ENCODE peak calls at places on chromosomes 11 and 22, in six cellular contexts. One of them, this sample, is unnamed.

GRCh38 chr11:96186806-96187205 is 156.2 kb downstream of the MAML2 start:
- DNase-seq in astrocyte of the cerebellum: no peak
- DNase-seq in GM20000: no peak
- DNase-seq in HCT116: no peak
- DNase-seq in fibroblast of villous mesenchyme: no peak
- DNase-seq in esophagus squamous epithelium: no peak
- DNase-seq in this sample: no peak

GRCh38 chr22:49861642-49862407 is 8.2 kb downstream of the ZBED4 start:
- DNase-seq in astrocyte of the cerebellum: no peak
- DNase-seq in GM20000: no peak
- DNase-seq in HCT116: no peak
- DNase-seq in fibroblast of villous mesenchyme: no peak
- DNase-seq in esophagus squamous epithelium: no peak
- DNase-seq in this sample: no peak

GRCh38 chr11:7603031-7603781 is 70.1 kb downstream of the CYB5R2 start:
- DNase-seq in astrocyte of the cerebellum: no peak
- DNase-seq in GM20000: no peak
- DNase-seq in HCT116: no peak
- DNase-seq in fibroblast of villous mesenchyme: no peak
- DNase-seq in esophagus squamous epithelium: no peak
- DNase-seq in this sample: no peak

GRCh38 chr11:116422556-116422955 is 350.2 kb downstream of the BUD13 start:
- DNase-seq in astrocyte of the cerebellum: no peak
- DNase-seq in GM20000: no peak
- DNase-seq in HCT116: no peak
- DNase-seq in fibroblast of villous mesenchyme: no peak
- DNase-seq in esophagus squamous epithelium: no peak
- DNase-seq in this sample: no peak

GRCh38 chr11:100769165-100769564 is 82.1 kb downstream of the ARHGAP42 start:
- DNase-seq in astrocyte of the cerebellum: no peak
- DNase-seq in GM20000: no peak
- DNase-seq in HCT116: no peak
- DNase-seq in fibroblast of villous mesenchyme: peak
- DNase-seq in esophagus squamous epithelium: no peak
- DNase-seq in this sample: no peak

GRCh38 chr11:102994101-102994500 is 38.6 kb upstream of the MMP13 start:
- DNase-seq in astrocyte of the cerebellum: no peak
- DNase-seq in GM20000: no peak
- DNase-seq in HCT116: peak
- DNase-seq in fibroblast of villous mesenchyme: no peak
- DNase-seq in esophagus squamous epithelium: no peak
- DNase-seq in this sample: no peak

GRCh38 chr22:36873614-36874308 is 13.0 kb downstream of the NCF4 start:
- DNase-seq in astrocyte of the cerebellum: peak
- DNase-seq in GM20000: peak
- DNase-seq in HCT116: peak
- DNase-seq in fibroblast of villous mesenchyme: peak
- DNase-seq in esophagus squamous epithelium: no peak
- DNase-seq in this sample: no peak

GRCh38 chr22:29479417-29480261 is at the start of gene NEFH:
- DNase-seq in astrocyte of the cerebellum: no peak
- DNase-seq in GM20000: no peak
- DNase-seq in HCT116: no peak
- DNase-seq in fibroblast of villous mesenchyme: no peak
- DNase-seq in esophagus squamous epithelium: no peak
- DNase-seq in this sample: peak

GRCh38 chr22:27991586-27992293 is 72.7 kb upstream of the PITPNB start:
- DNase-seq in astrocyte of the cerebellum: no peak
- DNase-seq in GM20000: no peak
- DNase-seq in HCT116: no peak
- DNase-seq in fibroblast of villous mesenchyme: no peak
- DNase-seq in esophagus squamous epithelium: no peak
- DNase-seq in this sample: no peak

GRCh38 chr11:73333626-73334199 is 25.6 kb downstream of the ARHGEF17 start:
- DNase-seq in astrocyte of the cerebellum: no peak
- DNase-seq in GM20000: no peak
- DNase-seq in HCT116: no peak
- DNase-seq in fibroblast of villous mesenchyme: no peak
- DNase-seq in esophagus squamous epithelium: no peak
- DNase-seq in this sample: no peak

GRCh38 chr11:73333173-73333572 is 25.1 kb downstream of the ARHGEF17 start:
- DNase-seq in astrocyte of the cerebellum: no peak
- DNase-seq in GM20000: no peak
- DNase-seq in HCT116: no peak
- DNase-seq in fibroblast of villous mesenchyme: no peak
- DNase-seq in esophagus squamous epithelium: no peak
- DNase-seq in this sample: no peak

GRCh38 chr11:73331138-73331916 is 23.3 kb downstream of the ARHGEF17 start:
- DNase-seq in astrocyte of the cerebellum: no peak
- DNase-seq in GM20000: no peak
- DNase-seq in HCT116: no peak
- DNase-seq in fibroblast of villous mesenchyme: peak
- DNase-seq in esophagus squamous epithelium: no peak
- DNase-seq in this sample: no peak

GRCh38 chr11:73327812-73328364 is 19.8 kb downstream of the ARHGEF17 start:
- DNase-seq in astrocyte of the cerebellum: no peak
- DNase-seq in GM20000: no peak
- DNase-seq in HCT116: no peak
- DNase-seq in fibroblast of villous mesenchyme: no peak
- DNase-seq in esophagus squamous epithelium: no peak
- DNase-seq in this sample: no peak

DNA sequence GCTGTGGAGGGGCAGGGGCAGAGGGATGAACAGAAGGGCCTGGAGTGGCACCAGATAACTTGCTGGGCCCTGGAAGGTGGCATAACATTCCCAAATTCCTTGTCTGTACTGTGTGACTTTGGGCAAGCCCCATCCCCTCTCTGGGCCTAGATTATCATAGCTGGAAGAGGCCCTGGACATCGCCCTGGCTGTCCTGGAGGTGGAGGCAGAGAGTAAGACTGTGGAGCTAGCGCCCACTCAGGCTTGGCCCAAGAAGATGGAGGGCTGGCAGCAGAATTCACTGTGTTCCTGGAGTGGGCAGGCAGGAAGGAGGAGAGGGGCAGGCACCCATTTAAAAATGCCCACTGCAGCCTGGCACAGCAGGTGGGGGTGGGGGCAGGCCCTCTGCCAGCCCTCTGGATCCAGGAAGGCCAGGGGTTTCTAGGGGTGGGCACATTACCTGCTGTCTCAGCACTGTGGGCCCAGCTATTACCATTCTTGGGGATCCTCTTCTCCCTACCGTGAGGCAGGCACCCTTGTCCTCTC is 22.6 kb downstream of the ARHGEF17 start:
- DNase-seq in astrocyte of the cerebellum: no peak
- DNase-seq in GM20000: no peak
- DNase-seq in HCT116: no peak
- DNase-seq in fibroblast of villous mesenchyme: peak
- DNase-seq in esophagus squamous epithelium: no peak
- DNase-seq in this sample: no peak
- TF ChIP-seq CTCF in astrocyte of the cerebellum: peak
- TF ChIP-seq CTCF in GM20000: no peak
- TF ChIP-seq CTCF in HCT116: peak
- TF ChIP-seq CTCF in fibroblast of villous mesenchyme: peak
- TF ChIP-seq CTCF in esophagus squamous epithelium: no peak
- TF ChIP-seq CTCF in this sample: no peak

DNA sequence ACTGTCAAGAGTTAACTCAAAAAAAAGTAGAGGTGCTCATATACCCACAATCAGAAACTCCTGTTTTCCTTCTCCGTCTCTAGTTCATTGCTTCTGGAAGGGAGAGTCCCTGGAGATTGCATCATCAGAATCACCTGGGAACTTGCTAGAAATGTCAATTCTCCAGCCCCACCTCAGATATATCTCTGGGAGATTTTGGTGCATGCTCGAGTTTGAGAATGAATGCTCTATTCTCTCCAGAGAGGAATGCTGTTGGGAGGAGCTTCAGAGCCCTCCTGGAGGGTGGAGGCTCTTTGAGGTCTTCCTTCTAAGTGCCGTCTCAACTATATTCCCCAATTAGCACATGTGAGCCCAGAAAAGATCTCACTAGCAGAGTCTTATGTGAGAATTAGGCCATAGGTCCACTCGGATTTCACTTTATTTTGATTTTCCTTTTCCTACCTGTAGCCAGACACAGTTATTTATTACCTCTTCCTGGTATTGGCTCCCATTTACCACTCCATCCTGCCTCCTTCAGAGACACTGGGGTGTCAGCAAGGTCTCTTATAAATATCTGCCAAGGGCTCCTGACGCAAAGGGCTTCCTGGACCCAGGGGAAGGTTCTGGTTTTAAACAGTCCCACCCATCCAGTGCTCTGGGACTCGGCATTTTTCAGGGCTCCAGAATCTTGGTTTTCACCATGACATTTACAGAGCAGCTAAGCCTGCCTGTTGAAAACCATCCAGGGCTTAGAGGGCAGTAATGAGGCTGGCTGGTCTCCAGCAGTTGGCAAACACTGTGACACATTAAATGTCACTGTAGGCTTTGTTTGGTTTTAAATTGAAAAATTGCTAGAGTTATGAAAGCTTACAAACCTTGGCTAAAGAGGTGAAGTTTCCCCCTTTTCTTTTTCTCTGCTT is 136.2 kb downstream of the CD44 start:
- DNase-seq in astrocyte of the cerebellum: no peak
- DNase-seq in GM20000: no peak
- DNase-seq in HCT116: no peak
- DNase-seq in fibroblast of villous mesenchyme: no peak
- DNase-seq in esophagus squamous epithelium: no peak
- DNase-seq in this sample: no peak
- TF ChIP-seq CTCF in astrocyte of the cerebellum: no peak
- TF ChIP-seq CTCF in GM20000: no peak
- TF ChIP-seq CTCF in HCT116: no peak
- TF ChIP-seq CTCF in fibroblast of villous mesenchyme: no peak
- TF ChIP-seq CTCF in esophagus squamous epithelium: no peak
- TF ChIP-seq CTCF in this sample: peak

DNA sequence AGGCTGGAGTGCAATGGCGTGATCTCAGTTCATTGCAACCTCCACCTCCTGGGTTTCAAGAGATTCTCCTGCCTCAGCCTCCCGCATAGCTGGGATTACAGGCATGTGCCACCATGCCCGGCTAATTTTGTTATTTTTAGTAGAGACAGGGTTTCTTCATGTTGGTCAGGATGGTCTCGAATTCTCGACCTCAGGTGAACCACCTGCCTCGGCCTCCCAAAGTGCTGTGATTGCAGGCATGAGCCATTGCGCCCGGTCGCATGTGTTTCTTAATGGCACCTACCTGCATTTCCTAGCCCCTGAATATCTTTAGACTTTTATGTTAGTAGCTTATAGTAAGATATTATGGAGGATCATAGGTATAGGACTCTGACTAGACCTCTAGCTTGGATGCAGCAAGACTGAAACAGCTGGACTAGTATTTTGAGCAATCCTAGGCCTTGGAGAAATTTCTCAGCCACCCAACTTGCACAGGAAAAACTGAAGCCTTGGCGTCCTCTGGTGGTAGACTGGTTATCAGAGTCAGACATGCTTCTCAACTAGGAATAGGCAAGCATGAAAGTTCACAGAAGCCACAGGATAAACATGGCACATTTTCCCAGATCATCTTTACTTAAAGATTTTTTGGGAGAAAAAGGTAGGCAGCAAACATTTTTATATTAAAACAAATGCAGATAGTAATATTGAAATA is 22.7 kb upstream of the C1QTNF4 start:
- DNase-seq in astrocyte of the cerebellum: peak
- DNase-seq in GM20000: no peak
- DNase-seq in HCT116: peak
- DNase-seq in fibroblast of villous mesenchyme: peak
- DNase-seq in esophagus squamous epithelium: no peak
- DNase-seq in this sample: peak
- TF ChIP-seq CTCF in astrocyte of the cerebellum: peak
- TF ChIP-seq CTCF in GM20000: peak
- TF ChIP-seq CTCF in HCT116: peak
- TF ChIP-seq CTCF in fibroblast of villous mesenchyme: peak
- TF ChIP-seq CTCF in esophagus squamous epithelium: peak
- TF ChIP-seq CTCF in this sample: peak

GRCh38 chr11:22730319-22730718 is 63.9 kb downstream of the GAS2 start:
- DNase-seq in astrocyte of the cerebellum: no peak
- DNase-seq in GM20000: peak
- DNase-seq in HCT116: no peak
- DNase-seq in fibroblast of villous mesenchyme: no peak
- DNase-seq in esophagus squamous epithelium: no peak
- DNase-seq in this sample: no peak
- TF ChIP-seq CTCF in astrocyte of the cerebellum: no peak
- TF ChIP-seq CTCF in GM20000: no peak
- TF ChIP-seq CTCF in HCT116: no peak
- TF ChIP-seq CTCF in fibroblast of villous mesenchyme: no peak
- TF ChIP-seq CTCF in esophagus squamous epithelium: no peak
- TF ChIP-seq CTCF in this sample: peak

GRCh38 chr11:77999446-77999845 is 5.0 kb upstream of the INTS4 start:
- DNase-seq in astrocyte of the cerebellum: no peak
- DNase-seq in GM20000: no peak
- DNase-seq in HCT116: no peak
- DNase-seq in fibroblast of villous mesenchyme: no peak
- DNase-seq in esophagus squamous epithelium: no peak
- DNase-seq in this sample: no peak

GRCh38 chr11:77993902-77994301 is 566 bp downstream of the INTS4 start:
- DNase-seq in astrocyte of the cerebellum: no peak
- DNase-seq in GM20000: no peak
- DNase-seq in HCT116: no peak
- DNase-seq in fibroblast of villous mesenchyme: no peak
- DNase-seq in esophagus squamous epithelium: no peak
- DNase-seq in this sample: no peak

GRCh38 chr11:78000193-78000592 is 5.7 kb upstream of the INTS4 start:
- DNase-seq in astrocyte of the cerebellum: peak
- DNase-seq in GM20000: peak
- DNase-seq in HCT116: peak
- DNase-seq in fibroblast of villous mesenchyme: peak
- DNase-seq in esophagus squamous epithelium: no peak
- DNase-seq in this sample: no peak

GRCh38 chr11:77990981-77991380 is 3.5 kb downstream of the INTS4 start:
- DNase-seq in astrocyte of the cerebellum: no peak
- DNase-seq in GM20000: no peak
- DNase-seq in HCT116: no peak
- DNase-seq in fibroblast of villous mesenchyme: no peak
- DNase-seq in esophagus squamous epithelium: no peak
- DNase-seq in this sample: no peak

GRCh38 chr11:77994434-77995362 is at the start of gene INTS4:
- DNase-seq in astrocyte of the cerebellum: peak
- DNase-seq in GM20000: peak
- DNase-seq in HCT116: peak
- DNase-seq in fibroblast of villous mesenchyme: peak
- DNase-seq in esophagus squamous epithelium: peak
- DNase-seq in this sample: peak
- TF ChIP-seq CTCF in astrocyte of the cerebellum: no peak
- TF ChIP-seq CTCF in GM20000: no peak
- TF ChIP-seq CTCF in HCT116: no peak
- TF ChIP-seq CTCF in fibroblast of villous mesenchyme: no peak
- TF ChIP-seq CTCF in esophagus squamous epithelium: peak
- TF ChIP-seq CTCF in this sample: no peak

This sample was measured in D721Med.